ENCODE peak calls at places on chromosomes 3 and 15, in seven cellular contexts. G, Q, J, E, R, C and V are unnamed samples.

GRCh38 chr15:78836333-78836732 is 25.1 kb upstream of the ADAMTS7 start:
- DNase-seq in G (no peak), Q (no peak), J (no peak), E (no peak), R (no peak), C (no peak), V (no peak)

GRCh38 chr3:113695426-113695817 is 1.0 kb downstream of the USF3 start:
- DNase-seq in G (no peak), Q (no peak), J (no peak), E (peak; percentile 56), R (no peak), C (no peak), V (no peak)

GRCh38 chr3:90015688-90016356 is 908.4 kb downstream of the EPHA3 start:
- DNase-seq in G (peak; percentile 67), Q (no peak), J (no peak), E (peak; percentile 36), R (no peak), C (peak; percentile 25), V (no peak)

GRCh38 chr3:20511863-20512262 is 325.9 kb upstream of the SGO1 start:
- DNase-seq in G (no peak), Q (peak; percentile 15), J (no peak), E (peak; percentile 58), R (no peak), C (no peak), V (no peak)

GRCh38 chr15:52261498-52262242 is 33.9 kb downstream of the MYO5C start:
- DNase-seq in G (no peak), Q (peak; percentile 93), J (no peak), E (peak; percentile 77), R (peak; percentile 68), C (peak; percentile 88), V (no peak)

GRCh38 chr3:55826097-55826496 is 339.0 kb upstream of the WNT5A start:
- DNase-seq in G (no peak), Q (no peak), J (no peak), E (no peak), R (no peak), C (no peak), V (peak; percentile 37)

GRCh38 chr15:64249842-64250575 is 87.2 kb upstream of the PPIB start:
- DNase-seq in G (no peak), Q (no peak), J (no peak), E (peak; percentile 56), R (peak; percentile 10), C (no peak), V (no peak)

GRCh38 chr15:74133703-74134386 is 3.5 kb downstream of the ISLR2 start:
- DNase-seq in G (no peak), Q (no peak), J (no peak), E (no peak), R (no peak), C (no peak), V (no peak)

GRCh38 chr3:45042162-45042561 is 16.1 kb downstream of the CLEC3B start:
- DNase-seq in G (no peak), Q (no peak), J (no peak), E (no peak), R (no peak), C (no peak), V (no peak)

GRCh38 chr3:158531334-158531733 is 39.7 kb upstream of the MLF1 start:
- DNase-seq in G (no peak), Q (no peak), J (no peak), E (no peak), R (peak; percentile 5), C (no peak), V (no peak)

DNA sequence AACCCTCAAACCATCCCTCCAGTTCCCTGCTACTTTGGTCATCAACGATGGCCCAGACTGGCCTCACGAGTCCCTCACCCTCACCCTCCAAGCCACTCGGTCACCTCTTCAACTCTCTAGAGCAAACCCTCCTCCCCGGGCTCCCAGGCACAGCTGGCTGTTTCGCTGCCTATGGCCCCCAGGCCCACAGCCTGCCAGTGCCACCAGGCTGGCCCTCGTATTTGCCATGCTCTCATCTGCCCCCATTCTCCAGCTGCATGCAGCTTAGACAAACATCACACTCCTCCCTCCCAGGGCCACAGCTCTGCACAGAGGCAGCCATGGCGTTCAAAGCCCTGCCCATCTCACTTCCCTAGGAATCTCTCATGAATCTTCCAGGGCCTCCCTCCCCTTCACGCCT is 13.8 kb downstream of the RAB43 start:
- DNase-seq in G (no peak), Q (no peak), J (no peak), E (no peak), R (no peak), C (no peak), V (no peak)
- H3K4me1 ChIP-seq in G (peaks cover 22% of the 10 kb centered on the region), Q (no peaks in the 10 kb centered on the region), J (no peaks in the 10 kb centered on the region), E (no peaks in the 10 kb centered on the region), R (no peaks in the 10 kb centered on the region), C (peaks cover 27% of the 10 kb centered on the region), V (no peaks in the 10 kb centered on the region)

DNA sequence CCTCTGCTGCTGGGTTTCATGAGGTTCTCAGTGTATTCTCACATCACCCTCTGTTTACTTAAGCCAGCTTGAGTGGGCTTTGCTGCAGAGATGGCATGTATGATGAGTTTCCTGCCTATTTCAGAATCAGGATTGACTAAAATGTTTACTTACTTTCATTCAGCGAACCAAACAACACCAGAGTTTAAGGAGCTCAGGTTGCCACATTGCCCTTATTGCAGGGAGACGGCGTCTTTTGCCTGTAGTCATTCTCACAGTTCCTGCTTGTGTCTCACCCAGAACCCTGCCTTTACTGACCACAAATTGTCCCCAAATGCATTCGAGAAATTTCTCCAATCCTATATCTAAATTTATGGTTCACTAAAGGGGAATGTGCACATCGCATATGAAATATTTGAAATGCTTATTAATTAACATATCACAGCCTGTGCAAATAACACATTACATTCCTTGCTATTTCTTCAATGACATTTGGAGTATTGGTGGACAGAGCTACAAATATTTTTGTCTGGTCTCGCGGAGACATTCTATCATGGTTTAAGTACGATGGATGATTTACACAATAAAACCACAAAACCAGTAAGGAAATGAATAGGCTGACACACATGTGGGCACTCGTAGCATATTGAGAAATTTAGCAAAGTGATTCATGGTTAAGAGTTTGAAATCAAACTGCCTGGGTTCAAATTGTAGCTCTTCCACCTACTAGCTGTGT is 377.2 kb upstream of the CFAP20DC start:
- DNase-seq in G (no peak), Q (no peak), J (no peak), E (peak; percentile 86), R (no peak), C (no peak), V (no peak)
- H3K4me3 ChIP-seq in G (no peak overlapping the region), Q (no peak overlapping the region), J (no peak overlapping the region), E (no peak overlapping the region), R (no peak overlapping the region), C (no peak overlapping the region), V (no peak overlapping the region)

GRCh38 chr3:195904364-195904763 is 4.0 kb downstream of the TNK2 start:
- DNase-seq in G (no peak), Q (no peak), J (no peak), E (no peak), R (no peak), C (no peak), V (no peak)

GRCh38 chr3:195900426-195901355 is 7.7 kb downstream of the TNK2 start:
- DNase-seq in G (no peak), Q (no peak), J (peak; percentile 44), E (peak; percentile 54), R (no peak), C (peak; percentile 85), V (no peak)

GRCh38 chr3:195905970-195906864 is 2.1 kb downstream of the TNK2 start:
- DNase-seq in G (no peak), Q (no peak), J (no peak), E (peak; percentile 78), R (peak; percentile 58), C (no peak), V (no peak)

GRCh38 chr3:195906865-195907729 is 1.3 kb downstream of the TNK2 start:
- DNase-seq in G (no peak), Q (no peak), J (no peak), E (peak; percentile 19), R (peak; percentile 88), C (no peak), V (no peak)

GRCh38 chr3:195903950-195904290 is 4.4 kb downstream of the TNK2 start:
- DNase-seq in G (no peak), Q (no peak), J (peak; percentile 16), E (no peak), R (no peak), C (no peak), V (no peak)
- TF ChIP-seq POLR2A in G (no peak), Q (no peak), J (no peak), E (no peak), R (no peak), C (no peak), V (no peak)

GRCh38 chr15:98669638-98670037 is 21.3 kb downstream of the IGF1R start:
- DNase-seq in G (no peak), Q (no peak), J (no peak), E (no peak), R (no peak), C (no peak), V (no peak)
- H3K4me1 ChIP-seq in G (peaks cover 34% of the 10 kb centered on the region), Q (peaks cover 48% of the 10 kb centered on the region), J (no peaks in the 10 kb centered on the region), E (peaks cover 46% of the 10 kb centered on the region), R (peaks cover 7% of the 10 kb centered on the region), C (peaks cover 24% of the 10 kb centered on the region), V (peaks cover 97% of the 10 kb centered on the region)